ENCODE peak calls at places on chromosomes 2 and 18, in nine cellular contexts. V is GM23248, F is IMR-90, Z is HCT116, I is OCI-LY7, B is fibroblast of lung, K is K562, E is PC-3, J is osteoblast. P is an unnamed sample. For H3K4me1, the result is how much of the 10 kb centered on the place peaks cover.

GRCh38 chr2:134154269-134154668 is 99.6 kb upstream of the MGAT5 start:
- DNase-seq in B (no peak), V (no peak), K (peak), E (no peak), Z (no peak), F (no peak), I (peak), J (no peak), P (no peak)

GRCh38 chr2:100031604-100032003 is 110.8 kb downstream of the AFF3 start:
- DNase-seq in V (no peak), Z (no peak), B (no peak), J (no peak), I (no peak), E (peak), K (no peak), F (no peak), P (no peak)

GRCh38 chr2:99643824-99644787 is 154.3 kb upstream of the REV1 start:
- DNase-seq in J (peak), V (peak), I (no peak), Z (no peak), B (peak), F (peak), E (peak), K (no peak), P (no peak)

GRCh38 chr2:176380341-176380740 is 111.1 kb downstream of the MTX2 start:
- DNase-seq in K (no peak), V (no peak), Z (no peak), E (no peak), B (no peak), I (no peak), F (no peak), J (no peak), P (no peak)

GRCh38 chr2:1662606-1663180 is 81.6 kb downstream of the PXDN start:
- DNase-seq in I (no peak), K (no peak), F (no peak), B (no peak), V (no peak), J (peak), Z (no peak), E (no peak), P (no peak)

GRCh38 chr18:77067315-77068061 is 65.1 kb downstream of the MBP start:
- DNase-seq in E (peak), I (no peak), J (no peak), B (peak), K (no peak), V (peak), Z (peak), F (peak), P (peak)

GRCh38 chr2:120305296-120305695 is 40.6 kb upstream of the INHBB start:
- DNase-seq in V (no peak), Z (no peak), K (peak), J (peak), E (peak), B (no peak), I (no peak), F (no peak), P (no peak)

GRCh38 chr2:71215447-71215846 is 11.5 kb downstream of the PAIP2B start:
- DNase-seq in J (no peak), F (no peak), V (no peak), Z (no peak), K (no peak), B (no peak), I (no peak), E (peak), P (peak)

GRCh38 chr2:185738679-185739472 is at the start of gene FSIP2:
- DNase-seq in E (peak), V (peak), Z (no peak), K (peak), B (peak), J (peak), F (peak), I (no peak), P (peak)

GRCh38 chr18:11992096-11992785 is 10.9 kb downstream of the IMPA2 start:
- DNase-seq in I (no peak), J (peak), Z (no peak), K (no peak), B (no peak), E (no peak), F (no peak), V (no peak), P (no peak)

GRCh38 chr2:5164806-5165525 is 527.2 kb upstream of the SOX11 start:
- DNase-seq in I (no peak), B (peak), K (no peak), E (peak), V (peak), F (peak), J (no peak), Z (no peak), P (peak)

GRCh38 chr18:62452280-62452824 is 70.5 kb upstream of the ZCCHC2 start:
- DNase-seq in Z (no peak), F (peak), J (no peak), E (peak), V (peak), I (no peak), K (no peak), B (no peak), P (peak)

GRCh38 chr18:36960038-36960437 is 131.1 kb downstream of the KIAA1328 start:
- DNase-seq in Z (no peak), E (no peak), V (no peak), I (no peak), J (no peak), K (no peak), B (no peak), F (no peak), P (no peak)

GRCh38 chr18:76494541-76495403 is at the start of gene ZNF516:
- DNase-seq in F (peak), V (peak), B (peak), Z (no peak), K (no peak), E (no peak), J (peak), I (peak), P (no peak)

GRCh38 chr18:58556333-58557012 is 72.4 kb downstream of the ALPK2 start:
- DNase-seq in B (peak), I (no peak), J (no peak), Z (no peak), F (no peak), E (no peak), V (no peak), K (no peak), P (no peak)

GRCh38 chr2:155310589-155310988 is 612.1 kb downstream of the KCNJ3 start:
- DNase-seq in B (peak), K (peak), I (peak), V (peak), E (peak), Z (peak), F (no peak), J (no peak), P (peak)

GRCh38 chr2:216615298-216616082 is 17.7 kb upstream of the IGFBP2 start:
- DNase-seq in I (no peak), Z (no peak), V (no peak), F (no peak), K (no peak), B (no peak), J (no peak), E (no peak), P (no peak)

GRCh38 chr2:224884188-224884587 is 158.1 kb downstream of the DOCK10 start:
- DNase-seq in V (peak), I (no peak), B (peak), F (peak), K (no peak), J (no peak), E (no peak), Z (no peak), P (peak)

GRCh38 chr2:96564563-96564962 is 28.0 kb downstream of the ARID5A start:
- DNase-seq in E (no peak), I (no peak), V (no peak), B (no peak), F (no peak), K (no peak), J (no peak), Z (no peak), P (no peak)

GRCh38 chr2:214169736-214170135 is 241.1 kb upstream of the VWC2L start:
- DNase-seq in F (peak), E (no peak), J (no peak), I (no peak), K (no peak), Z (no peak), V (peak), B (peak), P (no peak)

GRCh38 chr2:230814616-230815015 is 50.1 kb upstream of the ITM2C start:
- DNase-seq in F (peak), K (no peak), J (peak), Z (no peak), I (peak), V (peak), E (peak), B (no peak), P (no peak)

GRCh38 chr18:47771922-47772321 is 158.5 kb downstream of the SMAD2 start:
- DNase-seq in V (no peak), J (no peak), K (no peak), F (no peak), E (no peak), Z (no peak), B (no peak), I (no peak), P (no peak)

GRCh38 chr2:217954971-217955740 is 47.6 kb downstream of the TNS1 start:
- DNase-seq in K (no peak), E (no peak), I (no peak), B (no peak), V (no peak), Z (no peak), F (no peak), J (no peak), P (no peak)

GRCh38 chr2:176074919-176075425 is 8.8 kb downstream of the EVX2 start:
- DNase-seq in V (no peak), Z (no peak), J (no peak), F (no peak), K (no peak), E (no peak), B (no peak), I (no peak), P (no peak)

GRCh38 chr2:95068256-95068655 is 42.7 kb downstream of the MAL start:
- DNase-seq in F (no peak), K (no peak), V (no peak), I (no peak), J (no peak), Z (no peak), B (no peak), E (no peak), P (no peak)

GRCh38 chr2:181904022-181904632 is 12.6 kb downstream of the ITPRID2 start:
- DNase-seq in V (peak), J (no peak), B (peak), F (peak), K (peak), E (peak), I (peak), Z (no peak), P (no peak)

GRCh38 chr2:203688798-203689197 is 17.6 kb upstream of the CD28 start:
- DNase-seq in F (peak), I (peak), E (no peak), B (peak), Z (no peak), J (peak), K (no peak), V (peak), P (peak)

GRCh38 chr2:215171151-215171550 is 32.7 kb upstream of the ABCA12 start:
- DNase-seq in B (peak), V (peak), F (no peak), E (peak), Z (no peak), K (no peak), I (no peak), J (no peak), P (peak)

GRCh38 chr2:237700583-237701032 is 73.2 kb downstream of the LRRFIP1 start:
- DNase-seq in V (peak), I (peak), K (no peak), F (peak), E (no peak), B (peak), J (peak), Z (no peak), P (no peak)

GRCh38 chr2:140454717-140455116 is 1674.5 kb upstream of the NXPH2 start:
- DNase-seq in I (no peak), K (no peak), E (peak), Z (peak), B (peak), V (peak), F (peak), J (no peak), P (peak)

GRCh38 chr18:11512096-11513030 is 97.0 kb upstream of the SLC35G4 start:
- DNase-seq in I (peak), J (no peak), K (no peak), V (peak), F (no peak), E (peak), Z (no peak), B (no peak), P (peak)

GRCh38 chr2:46917628-46918027 is 2.0 kb upstream of the MCFD2 start:
- DNase-seq in I (peak), Z (no peak), V (no peak), K (no peak), B (no peak), F (no peak), E (no peak), J (no peak), P (no peak)

GRCh38 chr2:46915811-46916630 is 415 bp upstream of the MCFD2 start:
- DNase-seq in K (peak), V (peak), J (peak), E (peak), B (peak), I (peak), F (peak), Z (peak), P (peak)

GRCh38 chr2:46913471-46914381 is 1.9 kb downstream of the MCFD2 start:
- DNase-seq in V (peak), K (peak), B (peak), F (peak), Z (peak), I (no peak), J (peak), E (peak), P (peak)

GRCh38 chr2:46915281-46915810 is at the start of gene MCFD2:
- DNase-seq in E (peak), B (no peak), K (peak), V (peak), J (peak), I (no peak), Z (no peak), F (no peak), P (peak)

DNA sequence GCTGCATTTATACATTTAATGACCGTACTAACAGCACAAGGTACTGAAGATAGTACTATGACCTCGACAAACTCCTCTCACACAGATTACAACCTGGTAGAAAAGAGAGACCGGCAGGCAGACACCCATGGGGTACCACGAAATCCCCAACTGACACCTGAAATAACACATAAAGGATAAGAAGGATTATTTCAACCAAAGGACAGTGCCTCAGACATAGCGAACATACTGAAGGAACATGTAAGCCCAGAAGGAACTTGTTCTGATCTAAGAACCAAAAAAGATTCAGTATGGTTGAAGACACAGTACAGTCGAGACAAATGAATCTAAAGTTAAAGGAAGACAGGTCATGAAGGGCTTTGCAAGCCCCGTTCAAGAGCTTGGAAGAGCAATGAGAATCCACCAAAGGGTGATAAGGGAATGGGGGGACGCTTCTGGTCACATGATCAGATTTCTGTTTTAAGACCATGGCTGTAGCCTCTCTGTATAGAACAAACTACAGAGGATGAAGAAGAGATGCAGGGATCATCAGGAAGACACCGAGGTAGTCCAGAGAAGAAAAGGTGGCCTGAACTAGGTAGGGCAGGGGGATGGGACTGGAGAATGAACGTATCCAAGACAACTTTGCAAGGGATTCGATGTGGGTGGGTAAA is 902 bp downstream of the MCFD2 start:
- DNase-seq in I (no peak), B (no peak), J (no peak), V (no peak), K (peak), E (no peak), Z (no peak), F (no peak), P (peak)
- H3K4me1 ChIP-seq in I (under half), B (under half), J (under half), V (under half), K (under half), E (under half), Z (under half), F (under half), P (under half)

DNA sequence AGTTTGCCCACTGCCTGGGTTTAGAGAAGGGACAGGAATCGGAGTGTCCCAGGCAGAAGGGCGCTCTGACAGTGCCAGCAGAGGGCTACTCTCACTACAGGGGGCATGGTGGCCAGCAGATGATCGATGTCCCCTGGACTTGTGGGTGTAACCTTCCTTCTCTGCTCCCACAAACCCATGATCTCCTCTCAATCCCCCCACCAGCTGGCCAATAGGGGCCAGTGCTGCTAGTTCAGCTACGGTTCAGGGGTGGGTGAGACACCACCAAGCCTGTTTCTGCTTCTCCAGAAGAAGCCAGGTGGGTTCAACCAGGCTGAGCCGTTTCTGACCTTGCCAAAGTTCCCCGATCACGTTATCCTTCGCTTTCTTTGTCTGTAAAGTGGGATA is 1.3 kb downstream of the NPPC start:
- DNase-seq in F (no peak), J (no peak), B (no peak), K (no peak), I (no peak), Z (no peak), E (no peak), V (no peak), P (no peak)
- H2AFZ ChIP-seq in F (peak), J (peak), B (peak), K (no peak), I (no peak), Z (peak), E (peak), V (peak), P (peak)

DNA sequence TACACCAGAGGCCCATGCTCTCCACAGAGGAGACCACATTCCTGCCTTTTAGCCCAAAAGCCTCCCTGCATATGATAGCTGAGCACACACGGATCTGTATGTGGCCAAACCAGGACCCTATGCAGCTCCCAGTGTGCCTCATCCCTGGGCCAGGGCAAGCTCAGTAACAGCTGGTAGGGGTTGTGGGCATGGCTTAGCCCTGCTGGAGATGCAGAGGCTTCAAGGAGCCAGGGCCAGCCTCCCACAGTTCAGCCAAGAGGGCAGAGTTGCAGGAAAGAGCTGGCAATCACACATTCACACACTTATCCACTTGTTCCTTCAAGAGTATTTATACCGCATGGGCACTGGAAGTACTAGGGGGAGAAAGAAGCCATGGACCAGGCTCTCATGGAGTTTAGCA is 1.6 kb upstream of the LIMS2 start:
- DNase-seq in I (no peak), V (no peak), E (no peak), J (peak), Z (no peak), B (no peak), K (no peak), F (no peak), P (no peak)
- H3K4me1 ChIP-seq in I (under half), V (under half), E (under half), J (under half), Z (under half), B (under half), K (under half), F (under half), P (under half)

DNA sequence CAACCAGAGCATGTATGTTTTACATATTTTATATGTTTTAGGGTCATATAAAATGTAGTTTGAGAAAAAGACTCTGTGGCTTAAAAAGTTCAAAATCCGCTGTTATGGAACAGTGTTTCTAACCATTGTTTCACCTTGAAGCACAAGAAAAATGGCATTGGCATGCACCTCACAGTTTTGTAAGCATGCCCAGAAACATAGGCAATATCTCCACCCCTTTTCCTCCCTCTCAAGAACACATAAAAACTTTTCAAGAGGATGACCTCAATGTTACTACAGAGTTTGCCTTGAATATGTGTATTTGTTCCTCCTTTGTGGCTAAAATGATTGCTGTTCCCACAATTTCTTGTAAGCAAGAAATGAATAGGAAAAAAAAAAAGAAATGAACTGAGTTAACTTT is 29.3 kb upstream of the SLC40A1 start:
- DNase-seq in Z (no peak), K (no peak), B (peak), J (no peak), V (peak), I (no peak), E (peak), F (no peak), P (no peak)
- H2AFZ ChIP-seq in Z (no peak), K (peak), B (no peak), J (no peak), V (peak), I (no peak), E (no peak), F (no peak), P (no peak)

P was measured in mammary epithelial cell.